ENCODE peak calls at places on chromosomes 1 and 21, in nine cellular contexts. F is psoas muscle; S is body of pancreas; A is lower lobe of right lung; K is sciatic nerve; G is stimulated activated effector memory CD8-positive, alpha-beta T cell treated with anti-CD3 and anti-CD28 coated beads, Interleukin-12 subunit alpha, Interleukin-12 subunit beta, amount 100 ng/mL, for 72 hours; T is left colon; P is stimulated activated naive B cell treated with anti-CD40 and anti-IgM and Interleukin-4, amounts not matched to agents 10 μg/mL and 1 μg/mL and 100 μg/mL, for 72 hours; W is IMR-90. L is an unnamed sample.

GRCh38 chr1:46553506-46553905 is 2.1 kb upstream of the KNCN start:
- ATAC-seq in T (no peak), G (no peak), P (no peak), K (no peak), W (no peak), A (no peak), S (no peak), F (no peak), L (no peak)

GRCh38 chr1:182784556-182785171 is 4.9 kb upstream of the NPL start:
- ATAC-seq in S (no peak), W (peak), A (no peak), F (no peak), T (no peak), G (no peak), K (peak), P (no peak), L (no peak)

GRCh38 chr1:162916407-162916806 is 55.4 kb upstream of the CCDC190 start:
- ATAC-seq in A (no peak), G (no peak), S (no peak), F (no peak), P (no peak), T (no peak), W (peak), K (no peak), L (no peak)

GRCh38 chr1:178057131-178057765 is 36.7 kb upstream of the RASAL2 start:
- ATAC-seq in S (no peak), W (no peak), T (peak), G (no peak), A (peak), K (peak), F (no peak), P (no peak), L (no peak)

GRCh38 chr1:92951141-92951582 is 10.1 kb downstream of the DIPK1A start:
- ATAC-seq in P (peak), F (no peak), K (peak), G (peak), W (peak), A (peak), T (peak), S (peak), L (peak)

GRCh38 chr21:33981341-33982101 is 65.9 kb upstream of the ATP5PO start:
- ATAC-seq in F (no peak), P (no peak), T (no peak), A (no peak), W (no peak), G (no peak), S (no peak), K (peak), L (peak)

GRCh38 chr1:200454425-200454824 is 44.6 kb upstream of the ZNF281 start:
- ATAC-seq in P (no peak), K (no peak), S (no peak), W (no peak), F (no peak), T (no peak), G (no peak), A (no peak), L (no peak)

GRCh38 chr1:62529227-62529626 is 68.1 kb upstream of the ANGPTL3 start:
- ATAC-seq in P (no peak), G (no peak), S (no peak), F (no peak), W (no peak), A (no peak), K (no peak), T (no peak), L (no peak)

GRCh38 chr1:86988835-86989234 is 74.4 kb downstream of the HS2ST1 start:
- ATAC-seq in F (no peak), W (no peak), K (no peak), S (no peak), G (no peak), A (no peak), P (no peak), T (no peak), L (no peak)

GRCh38 chr1:41476807-41477361 is 7.6 kb downstream of the EDN2 start:
- ATAC-seq in W (no peak), F (peak), A (peak), G (no peak), K (peak), T (peak), P (no peak), S (peak), L (peak)

GRCh38 chr1:31663622-31664452 is 19.2 kb upstream of the PEF1 start:
- ATAC-seq in S (peak), T (no peak), P (peak), W (peak), K (peak), F (peak), A (peak), G (no peak), L (peak)

GRCh38 chr1:43337588-43337987 is at the start of gene MPL:
- ATAC-seq in T (no peak), K (no peak), A (no peak), W (no peak), G (peak), F (no peak), S (no peak), P (no peak), L (no peak)

GRCh38 chr1:35708179-35708891 is 10.3 kb downstream of the C1orf216 start:
- ATAC-seq in A (peak), G (peak), S (peak), K (no peak), F (no peak), P (peak), T (no peak), W (peak), L (no peak)

GRCh38 chr21:45469273-45470086 is 64.5 kb downstream of the COL18A1 start:
- ATAC-seq in P (no peak), K (peak), G (no peak), W (no peak), A (no peak), S (peak), T (no peak), F (no peak), L (no peak)

GRCh38 chr1:2277741-2278488 is 49.8 kb downstream of the SKI start:
- ATAC-seq in S (no peak), F (peak), P (no peak), W (no peak), T (peak), A (no peak), G (no peak), K (peak), L (peak)

GRCh38 chr1:188061881-188062280 is 1233.1 kb downstream of the PLA2G4A start:
- ATAC-seq in P (no peak), F (no peak), A (no peak), K (no peak), S (no peak), G (no peak), W (no peak), T (no peak), L (no peak)

GRCh38 chr1:5514519-5515183 is 477.6 kb downstream of the NPHP4 start:
- ATAC-seq in S (peak), F (no peak), P (peak), W (peak), G (peak), A (peak), K (peak), T (peak), L (peak)

GRCh38 chr1:6209661-6210605 is 4.0 kb downstream of the RNF207 start:
- ATAC-seq in S (no peak), K (no peak), F (no peak), T (no peak), W (no peak), A (no peak), G (no peak), P (peak), L (no peak)

GRCh38 chr1:41003127-41003639 is 18.3 kb downstream of the SLFNL1 start:
- ATAC-seq in G (no peak), W (peak), P (no peak), F (no peak), S (no peak), A (no peak), T (no peak), K (peak), L (no peak)

GRCh38 chr1:55369474-55369873 is 154.3 kb upstream of the USP24 start:
- ATAC-seq in S (no peak), A (no peak), W (no peak), P (no peak), T (no peak), G (no peak), F (peak), K (no peak), L (no peak)

GRCh38 chr1:13583964-13584791 is 546 bp downstream of the PDPN start:
- ATAC-seq in T (no peak), G (no peak), K (peak), S (peak), W (no peak), F (peak), P (no peak), A (peak), L (peak)

GRCh38 chr1:229058111-229058551 is 212.8 kb upstream of the RAB4A start:
- ATAC-seq in G (peak), S (no peak), A (peak), T (no peak), P (peak), F (no peak), K (no peak), W (no peak), L (no peak)

GRCh38 chr1:10941891-10942541 is 70.4 kb upstream of the TARDBP start:
- ATAC-seq in W (peak), F (no peak), A (peak), S (peak), P (peak), T (peak), G (peak), K (peak), L (no peak)

GRCh38 chr1:187891993-187892392 is 1063.2 kb downstream of the PLA2G4A start:
- ATAC-seq in W (no peak), T (no peak), S (no peak), G (no peak), K (no peak), A (no peak), P (no peak), F (no peak), L (no peak)

GRCh38 chr1:7199077-7199779 is 414.0 kb downstream of the CAMTA1 start:
- ATAC-seq in T (no peak), W (no peak), S (no peak), P (no peak), G (peak), F (no peak), K (no peak), A (no peak), L (no peak)

GRCh38 chr1:245067257-245067656 is 87.5 kb upstream of the KIF26B start:
- ATAC-seq in W (peak), P (no peak), T (no peak), F (no peak), K (no peak), A (no peak), S (no peak), G (no peak), L (no peak)

GRCh38 chr1:246477634-246478033 is 29.4 kb downstream of the SMYD3 start:
- ATAC-seq in F (no peak), G (peak), S (no peak), K (no peak), W (no peak), A (no peak), T (no peak), P (no peak), L (no peak)

GRCh38 chr1:107993920-107994319 is 28.9 kb upstream of the VAV3 start:
- ATAC-seq in K (no peak), F (no peak), G (no peak), A (no peak), T (peak), W (no peak), S (no peak), P (no peak), L (no peak)

GRCh38 chr1:36339615-36340014 is 16.2 kb upstream of the EVA1B start:
- ATAC-seq in T (no peak), P (no peak), W (no peak), S (no peak), F (no peak), A (no peak), K (no peak), G (no peak), L (no peak)

GRCh38 chr1:211829343-211830054 is 1.1 kb downstream of the LPGAT1 start:
- ATAC-seq in F (peak), G (no peak), P (no peak), T (peak), K (peak), A (no peak), W (no peak), S (no peak), L (no peak)

GRCh38 chr1:40059960-40060337 is 19.4 kb downstream of the CAP1 start:
- ATAC-seq in G (no peak), A (peak), W (no peak), K (no peak), F (no peak), T (no peak), P (no peak), S (no peak), L (no peak)

GRCh38 chr1:227895828-227896685 is 51.7 kb downstream of the WNT9A start:
- ATAC-seq in K (peak), P (no peak), W (peak), T (no peak), G (no peak), F (no peak), A (peak), S (peak), L (peak)

GRCh38 chr1:172832332-172832731 is 173.4 kb downstream of the FASLG start:
- ATAC-seq in G (peak), P (peak), K (no peak), F (no peak), W (no peak), S (no peak), T (no peak), A (no peak), L (no peak)

GRCh38 chr1:67646145-67647035 is 38.6 kb upstream of the GADD45A start:
- ATAC-seq in K (peak), P (no peak), A (peak), W (peak), G (peak), F (peak), S (peak), T (peak), L (no peak)

GRCh38 chr1:185495898-185496297 is 178.9 kb upstream of the IVNS1ABP start:
- ATAC-seq in K (no peak), G (peak), F (no peak), A (no peak), W (no peak), S (no peak), P (no peak), T (no peak), L (no peak)